ENCODE peak calls at places on chromosomes 2 and 18, in eight cellular contexts. D is stomach; J is lower lobe of right lung; F is tibial artery; Y is fibroblast of lung; P is CD4-positive, alpha-beta T cell; H is heart left ventricle; Q is A549. R is an unnamed sample.

GRCh38 chr2:240510513-240511210 is 47.1 kb downstream of the ANKMY1 start:
- DNase-seq in Q (no peak), J (no peak), Y (no peak), D (no peak), P (no peak), H (no peak), F (no peak), R (no peak)

GRCh38 chr2:150567771-150568278 is 80.4 kb upstream of the RND3 start:
- DNase-seq in H (no peak), P (no peak), F (no peak), Y (peak), J (no peak), D (no peak), Q (no peak), R (no peak)

GRCh38 chr2:1625281-1626001 is 118.9 kb downstream of the PXDN start:
- DNase-seq in F (no peak), H (no peak), Q (no peak), D (no peak), J (peak), P (no peak), Y (peak), R (peak)

GRCh38 chr2:134539946-134540345 is 178.9 kb downstream of the TMEM163 start:
- DNase-seq in F (no peak), P (no peak), Q (no peak), J (no peak), D (no peak), Y (no peak), H (no peak), R (no peak)

GRCh38 chr2:68279691-68280090 is 27.4 kb upstream of the PPP3R1 start:
- DNase-seq in J (no peak), D (no peak), Y (no peak), F (no peak), P (no peak), H (no peak), Q (no peak), R (no peak)

GRCh38 chr2:7725132-7725849 is 808.1 kb downstream of the RNF144A start:
- DNase-seq in Y (peak), H (no peak), P (no peak), Q (no peak), F (no peak), J (no peak), D (no peak), R (no peak)

GRCh38 chr2:239375278-239376061 is 25.4 kb downstream of the HDAC4 start:
- DNase-seq in D (no peak), H (peak), J (peak), P (no peak), Q (peak), Y (no peak), F (no peak), R (peak)

GRCh38 chr18:493974-494601 is 6.4 kb downstream of the COLEC12 start:
- DNase-seq in H (no peak), Q (no peak), P (no peak), D (no peak), Y (no peak), F (no peak), J (no peak), R (no peak)

GRCh38 chr2:14015113-14015512 is 617.4 kb upstream of the LRATD1 start:
- DNase-seq in D (no peak), J (no peak), P (no peak), F (no peak), Q (no peak), Y (peak), H (no peak), R (no peak)

GRCh38 chr2:189657867-189658266 is 3.4 kb upstream of the ASNSD1 start:
- DNase-seq in F (no peak), J (peak), D (peak), H (no peak), Q (no peak), Y (no peak), P (peak), R (no peak)

GRCh38 chr2:25314514-25315315 is 27.0 kb downstream of the DNMT3A start:
- DNase-seq in P (peak), H (peak), F (peak), D (peak), Q (no peak), Y (peak), J (peak), R (peak)

GRCh38 chr2:119475857-119476244 is 44.2 kb downstream of the TMEM37 start:
- DNase-seq in P (no peak), D (peak), J (no peak), F (peak), Y (no peak), Q (no peak), H (no peak), R (no peak)

GRCh38 chr18:64436111-64436510 is 287.2 kb upstream of the LINC00305 start:
- DNase-seq in P (no peak), H (no peak), D (no peak), J (no peak), Y (no peak), Q (no peak), F (no peak), R (no peak)

GRCh38 chr18:36066731-36067117 is 635 bp downstream of the RPRD1A start:
- DNase-seq in P (no peak), J (no peak), H (no peak), Y (no peak), D (no peak), F (no peak), Q (no peak), R (no peak)

GRCh38 chr18:53799134-53799533 is 425.3 kb downstream of the MBD2 start:
- DNase-seq in Y (peak), P (no peak), Q (no peak), J (no peak), D (no peak), H (no peak), F (no peak), R (no peak)

GRCh38 chr2:9326975-9327374 is 96.4 kb downstream of the ITGB1BP1 start:
- DNase-seq in D (no peak), Q (peak), H (no peak), Y (peak), J (no peak), P (no peak), F (no peak), R (no peak)

GRCh38 chr2:15901808-15902130 is 38.6 kb upstream of the MYCN start:
- DNase-seq in P (no peak), H (no peak), Q (no peak), Y (no peak), F (no peak), J (no peak), D (no peak), R (no peak)

GRCh38 chr2:204282525-204282924 is 262.8 kb upstream of the PARD3B start:
- DNase-seq in P (no peak), Q (peak), Y (no peak), J (no peak), H (no peak), F (no peak), D (no peak), R (no peak)

GRCh38 chr18:62521588-62521987 is 1.2 kb upstream of the ZCCHC2 start:
- DNase-seq in H (no peak), P (no peak), D (no peak), F (no peak), J (no peak), Y (peak), Q (no peak), R (no peak)

GRCh38 chr2:67215214-67215613 is 181.9 kb upstream of the ETAA1 start:
- DNase-seq in H (peak), Y (peak), Q (peak), F (no peak), J (peak), P (no peak), D (peak), R (no peak)

GRCh38 chr18:48330016-48330991 is 78.9 kb downstream of the ZBTB7C start:
- DNase-seq in Y (peak), H (no peak), F (no peak), J (no peak), D (no peak), Q (peak), P (no peak), R (no peak)

GRCh38 chr2:190277234-190278112 is 42.2 kb downstream of the HIBCH start:
- DNase-seq in D (no peak), Q (peak), P (no peak), J (no peak), F (no peak), Y (peak), H (no peak), R (no peak)

GRCh38 chr2:28445448-28446258 is 50.2 kb upstream of the PLB1 start:
- DNase-seq in Q (peak), F (no peak), D (no peak), P (no peak), J (no peak), Y (peak), H (no peak), R (no peak)

GRCh38 chr2:28449489-28450395 is 46.1 kb upstream of the PLB1 start:
- DNase-seq in H (no peak), D (no peak), P (no peak), J (no peak), Y (no peak), Q (peak), F (no peak), R (no peak)

GRCh38 chr2:28448738-28449100 is 47.1 kb upstream of the PLB1 start:
- DNase-seq in F (no peak), J (no peak), Y (no peak), H (no peak), D (no peak), Q (no peak), P (no peak), R (no peak)

GRCh38 chr2:28449126-28449488 is 46.8 kb upstream of the PLB1 start:
- DNase-seq in H (no peak), P (no peak), J (no peak), Y (no peak), F (no peak), D (no peak), Q (no peak), R (no peak)

DNA sequence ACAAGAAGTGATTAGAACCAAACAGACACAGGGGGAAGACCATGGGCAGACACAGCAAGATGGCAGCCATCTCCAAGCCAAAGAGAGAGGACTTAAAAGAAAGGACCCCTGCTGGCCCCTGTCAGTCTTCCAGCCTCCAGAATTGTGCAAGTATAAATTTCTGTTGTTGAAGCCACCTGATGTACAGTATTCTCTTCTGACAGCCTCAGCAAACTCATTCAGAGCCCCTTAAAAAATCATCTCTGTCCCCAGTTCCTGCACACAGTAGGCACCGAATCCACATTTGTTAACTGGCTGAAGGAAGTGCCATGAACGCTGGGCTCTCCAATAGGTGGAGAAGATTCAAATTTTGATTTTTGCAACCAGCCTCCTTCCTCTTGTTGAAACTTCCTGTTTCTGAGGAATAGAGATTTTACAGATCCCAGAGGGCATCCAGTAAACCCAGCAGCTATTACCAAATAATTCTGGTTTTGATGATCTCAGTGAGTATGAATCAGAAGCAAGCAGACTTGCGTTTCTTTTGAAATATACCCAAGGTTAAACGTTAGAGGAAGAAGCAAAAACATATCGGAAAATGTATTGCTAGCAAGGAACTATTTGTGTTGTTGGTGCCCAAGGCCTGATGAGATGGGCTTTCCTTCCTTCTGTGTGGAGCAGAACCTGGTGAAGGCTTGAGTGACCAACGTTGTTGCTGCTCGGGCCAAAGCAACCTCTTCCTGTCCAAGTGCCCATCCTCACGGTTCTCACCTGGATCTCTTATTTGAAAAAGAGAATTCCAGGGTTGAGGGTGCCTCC is 47.7 kb upstream of the PLB1 start:
- DNase-seq in H (no peak), D (no peak), Y (peak), Q (peak), P (no peak), F (no peak), J (no peak), R (no peak)
- H3K27ac ChIP-seq in H (no peak), D (no peak), Y (peak), Q (peak), P (no peak), F (no peak), J (peak), R (no peak)

GRCh38 chr2:207513577-207514257 is 16.0 kb upstream of the CREB1 start:
- DNase-seq in Y (peak), J (no peak), H (no peak), Q (no peak), P (no peak), D (no peak), F (no peak), R (no peak)
- H3K27ac ChIP-seq in Y (peak), J (no peak), H (no peak), Q (peak), P (no peak), D (no peak), F (peak), R (peak)

GRCh38 chr2:47560107-47560819 is 157.3 kb downstream of the MSH2 start:
- DNase-seq in Q (no peak), P (no peak), H (no peak), F (no peak), D (no peak), Y (no peak), J (no peak), R (no peak)
- H3K27ac ChIP-seq in Q (no peak), P (no peak), H (no peak), F (no peak), D (no peak), Y (no peak), J (no peak), R (no peak)

GRCh38 chr2:224260605-224261004 is 141.3 kb downstream of the FAM124B start:
- DNase-seq in D (no peak), F (no peak), J (no peak), Y (peak), Q (no peak), P (no peak), H (no peak), R (no peak)
- H3K27ac ChIP-seq in D (no peak), F (no peak), J (no peak), Y (no peak), Q (no peak), P (no peak), H (no peak), R (no peak)

DNA sequence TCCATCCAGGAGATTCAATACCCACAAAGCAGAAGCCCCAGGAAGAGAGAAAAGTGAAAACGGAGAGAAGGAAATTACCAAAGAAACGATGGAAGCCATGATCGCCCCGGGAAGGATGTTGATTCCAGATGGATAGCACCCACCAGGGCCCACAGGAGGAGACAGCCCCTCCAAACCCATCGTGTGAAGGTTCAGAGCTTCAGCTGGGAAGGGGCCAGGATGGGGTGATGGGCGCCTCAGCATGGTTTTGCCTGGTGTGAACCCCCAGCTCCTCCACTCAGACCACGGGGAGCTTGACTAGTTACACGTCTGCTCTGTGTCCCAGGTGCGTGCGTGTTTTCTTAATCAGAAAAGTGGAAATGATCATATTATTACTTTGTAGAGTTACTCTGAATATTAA is 264.5 kb downstream of the EIPR1 start:
- DNase-seq in J (no peak), F (peak), Q (no peak), H (no peak), Y (no peak), P (no peak), D (no peak), R (no peak)
- H3K27ac ChIP-seq in J (no peak), F (no peak), Q (no peak), H (no peak), Y (no peak), P (no peak), D (no peak), R (no peak)

GRCh38 chr18:55235094-55235461 is 275.8 kb upstream of the CCDC68 start:
- DNase-seq in P (no peak), H (no peak), Q (no peak), J (no peak), Y (no peak), D (no peak), F (no peak), R (no peak)
- H3K27ac ChIP-seq in P (no peak), H (peak), Q (no peak), J (no peak), Y (no peak), D (no peak), F (no peak), R (peak)

DNA sequence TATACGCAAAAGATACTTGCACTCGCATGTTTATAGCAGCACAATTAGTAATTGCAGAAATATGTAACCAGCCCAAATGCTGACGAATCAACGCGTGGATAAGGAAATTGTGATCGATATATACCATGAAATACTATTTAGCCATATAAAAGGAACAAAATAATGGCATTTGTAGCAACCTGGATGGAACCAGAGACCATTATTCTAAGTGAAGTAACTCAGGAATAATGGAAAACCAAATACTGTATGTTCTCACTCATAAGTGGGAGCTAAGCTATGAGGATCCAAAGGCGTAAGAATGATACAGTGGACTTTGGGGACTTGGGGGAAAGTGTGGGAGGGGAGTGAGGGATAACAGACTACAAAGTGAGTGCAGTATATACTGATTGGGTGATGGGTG is 1008.0 kb upstream of the CRIM1 start:
- DNase-seq in J (no peak), D (no peak), Q (no peak), H (no peak), P (no peak), Y (no peak), F (no peak), R (no peak)
- H3K27ac ChIP-seq in J (no peak), D (no peak), Q (no peak), H (no peak), P (no peak), Y (no peak), F (no peak), R (no peak)

GRCh38 chr2:54601339-54601738 is 122.1 kb upstream of the EML6 start:
- DNase-seq in Q (no peak), P (no peak), H (no peak), F (no peak), D (no peak), J (no peak), Y (no peak), R (no peak)

GRCh38 chr2:54598347-54599325 is 124.8 kb upstream of the EML6 start:
- DNase-seq in P (no peak), Y (no peak), D (no peak), F (no peak), H (no peak), Q (no peak), J (no peak), R (no peak)

GRCh38 chr2:54597153-54597827 is 126.2 kb upstream of the EML6 start:
- DNase-seq in Q (no peak), Y (peak), F (no peak), J (no peak), D (peak), H (peak), P (no peak), R (peak)

GRCh38 chr2:54599914-54600313 is 123.5 kb upstream of the EML6 start:
- DNase-seq in P (peak), J (peak), H (peak), F (peak), D (peak), Q (no peak), Y (peak), R (peak)

DNA sequence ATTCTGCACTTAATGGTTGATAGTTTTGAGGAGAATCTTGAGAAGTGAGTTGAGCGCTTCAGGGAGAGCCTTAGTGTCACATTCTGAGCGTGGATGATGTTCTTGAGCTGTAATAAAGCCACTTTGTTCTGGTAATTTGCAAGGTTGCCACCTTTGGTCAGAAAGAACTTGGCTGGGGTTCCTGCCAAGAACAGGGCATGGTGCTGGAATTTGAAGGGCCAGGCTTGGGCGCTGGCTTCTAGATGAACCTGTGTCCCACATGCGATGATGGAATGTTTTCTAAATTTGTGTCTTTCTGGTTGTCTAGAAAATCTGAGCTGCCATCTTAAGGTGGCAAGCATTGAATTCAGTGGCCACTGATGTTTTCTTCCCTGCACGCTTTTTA is 124.1 kb upstream of the EML6 start:
- DNase-seq in D (peak), F (no peak), J (no peak), Q (no peak), P (no peak), H (peak), Y (no peak), R (no peak)
- H3K27ac ChIP-seq in D (peak), F (peak), J (peak), Q (no peak), P (no peak), H (peak), Y (no peak), R (peak)

GRCh38 chr2:136028001-136028400 is 42.6 kb upstream of the DARS1 start:
- DNase-seq in P (no peak), J (no peak), D (no peak), Y (no peak), Q (no peak), F (no peak), H (no peak), R (no peak)
- H3K27ac ChIP-seq in P (no peak), J (no peak), D (no peak), Y (no peak), Q (no peak), F (no peak), H (no peak), R (no peak)

DNA sequence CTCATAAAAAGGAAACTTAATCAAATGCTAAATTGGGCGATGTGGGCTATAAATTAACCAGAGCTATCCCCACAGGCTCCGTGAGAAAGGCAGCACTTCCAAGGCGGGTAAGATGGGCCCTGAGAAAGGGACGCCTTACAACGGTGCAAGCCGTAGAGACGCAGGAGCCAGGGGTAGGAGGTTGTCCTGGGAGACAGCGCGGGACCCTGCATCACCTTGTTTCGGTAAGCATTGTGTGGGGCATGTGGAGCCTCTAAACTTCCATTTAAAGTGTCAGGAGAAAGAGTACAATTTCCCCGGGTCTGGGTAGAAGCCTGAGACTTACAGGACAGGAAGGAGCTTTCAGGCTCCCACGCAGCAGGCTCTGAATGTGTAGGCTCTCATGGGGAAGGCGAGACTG is 1.2 kb upstream of the PER2 start:
- DNase-seq in H (no peak), F (peak), Y (no peak), P (no peak), D (no peak), Q (no peak), J (no peak), R (peak)
- H3K27ac ChIP-seq in H (peak), F (peak), Y (peak), P (peak), D (peak), Q (peak), J (peak), R (peak)